ENCODE peak calls at places on chromosomes 1 and 21, in five cellular contexts. H, G, Z, C and J are unnamed samples.

GRCh38 chr21:32726742-32727477 is 903 bp downstream of the SYNJ1 start:
- DNase-seq in H (no peak), G (no peak), Z (peak), C (no peak), J (no peak)

GRCh38 chr1:20837554-20838192 is 50.6 kb upstream of the HP1BP3 start:
- DNase-seq in H (no peak), G (no peak), Z (no peak), C (no peak), J (no peak)

GRCh38 chr1:59596432-59596831 is 218.3 kb upstream of the HOOK1 start:
- DNase-seq in H (no peak), G (peak), Z (peak), C (peak), J (peak)

GRCh38 chr1:168607872-168608428 is 31.5 kb downstream of the XCL1 start:
- DNase-seq in H (no peak), G (no peak), Z (no peak), C (no peak), J (no peak)

GRCh38 chr1:15231714-15232201 is 15.3 kb upstream of the FHAD1 start:
- DNase-seq in H (peak), G (no peak), Z (no peak), C (no peak), J (no peak)

GRCh38 chr1:22388666-22389455 is 62.8 kb upstream of the ZBTB40 start:
- DNase-seq in H (no peak), G (peak), Z (no peak), C (no peak), J (no peak)

GRCh38 chr1:237672748-237673147 is 218.0 kb downstream of the ZP4 start:
- DNase-seq in H (no peak), G (no peak), Z (no peak), C (no peak), J (no peak)

GRCh38 chr21:25735895-25736597 is 1.3 kb downstream of the GABPA start:
- DNase-seq in H (no peak), G (no peak), Z (peak), C (no peak), J (no peak)

DNA sequence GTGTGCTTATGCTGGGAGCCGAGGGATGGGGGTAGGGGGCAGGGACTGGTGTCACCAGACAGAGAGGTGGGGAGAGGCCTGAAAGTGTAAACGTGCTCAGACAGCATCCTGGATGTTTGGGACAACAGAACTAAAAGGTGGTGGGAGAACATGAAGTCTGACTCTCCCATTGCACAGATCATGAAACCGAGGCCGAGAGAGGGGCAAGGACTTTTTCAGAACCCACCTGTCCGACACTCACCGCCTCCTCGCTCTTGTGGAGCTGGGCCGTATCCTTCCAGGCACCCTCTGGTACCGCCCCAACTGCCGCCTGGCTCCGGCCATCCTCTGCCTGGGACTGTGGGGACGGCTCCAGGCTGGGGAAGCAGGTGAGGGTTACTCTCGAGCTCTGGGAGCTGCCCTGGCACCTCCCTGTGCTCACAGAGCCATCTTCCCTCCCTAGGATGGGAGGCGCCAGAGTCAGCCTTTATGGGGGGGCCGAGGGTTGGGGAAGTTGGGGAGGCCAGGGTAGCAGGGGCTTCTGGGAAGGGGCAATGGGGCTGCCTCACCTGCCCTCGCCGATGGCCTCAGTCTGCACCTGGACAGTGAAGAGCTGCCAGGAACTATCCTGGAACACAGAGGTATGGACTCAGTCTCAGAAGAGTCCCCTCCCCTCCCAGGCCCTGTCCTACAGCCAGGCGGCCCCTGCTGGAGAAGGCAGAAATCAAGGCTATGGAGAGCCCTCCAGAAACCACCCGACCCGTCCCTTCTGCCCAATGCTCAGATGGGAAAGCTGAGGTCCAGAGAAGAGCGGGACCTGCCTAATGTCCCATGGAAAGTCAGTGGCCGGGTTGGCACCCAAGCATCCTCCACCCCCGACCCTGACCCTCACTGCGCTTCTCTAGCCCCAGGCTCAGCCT is 7.0 kb downstream of the ATP13A2 start:
- DNase-seq in H (no peak), G (no peak), Z (no peak), C (no peak), J (no peak)
- TF ChIP-seq CTCF in H (no peak), G (peak), Z (peak), C (no peak), J (no peak)

DNA sequence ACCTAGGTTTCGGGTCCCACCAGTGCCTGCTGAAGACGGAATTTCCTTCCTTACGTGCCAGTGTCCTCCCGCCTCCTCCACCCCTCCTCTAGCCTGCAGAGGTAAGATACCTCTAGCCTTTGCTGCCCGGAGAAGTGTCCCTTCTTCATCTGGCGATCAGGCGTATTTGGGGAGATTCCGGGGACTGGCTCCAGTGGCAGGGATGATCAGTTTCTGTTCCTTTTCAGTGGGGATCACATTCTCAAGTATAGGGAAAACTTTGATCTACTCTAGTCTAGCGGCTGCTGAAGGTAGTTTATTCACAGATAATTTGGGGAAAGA is 668 bp downstream of the CEP350 start:
- DNase-seq in H (no peak), G (no peak), Z (no peak), C (no peak), J (no peak)
- TF ChIP-seq CTCF in H (no peak), G (no peak), Z (no peak), C (peak), J (no peak)

DNA sequence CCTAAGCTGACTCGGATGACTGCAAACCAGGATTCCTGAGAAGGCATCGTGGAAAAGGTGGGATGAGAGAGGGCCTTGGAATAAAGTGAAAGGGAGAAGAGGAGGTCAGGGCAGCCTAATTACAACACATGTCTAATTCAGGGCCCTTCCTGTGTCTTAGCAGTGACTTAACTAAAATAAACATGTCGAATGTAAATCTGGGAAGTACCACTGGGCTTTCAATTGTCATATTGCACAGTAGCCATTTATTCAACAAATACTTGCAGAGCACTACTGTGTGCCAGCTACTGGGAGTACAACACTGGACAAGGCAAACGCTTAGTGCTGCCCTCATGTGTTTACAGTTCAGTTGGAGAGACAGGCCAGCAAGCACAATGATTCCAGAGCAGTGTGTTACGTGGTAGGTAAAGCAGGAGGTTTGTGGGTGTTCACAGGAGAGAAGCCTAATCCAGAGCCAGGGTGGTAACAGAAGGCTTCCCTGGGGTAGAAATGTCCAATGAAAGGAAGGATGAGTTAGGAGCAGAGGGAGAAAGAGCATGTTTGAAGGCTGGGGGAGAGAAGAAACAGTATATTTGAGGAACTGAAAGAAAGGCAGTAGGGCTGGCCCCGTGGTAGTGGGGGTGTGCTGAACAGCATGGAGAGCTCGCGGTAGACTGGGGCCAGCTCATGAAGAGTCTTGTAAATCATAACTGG is 38.0 kb upstream of the RASAL2 start:
- DNase-seq in H (no peak), G (no peak), Z (no peak), C (no peak), J (no peak)
- TF ChIP-seq CTCF in H (peak), G (no peak), Z (peak), C (no peak), J (no peak)

GRCh38 chr1:35175067-35176001 is 17.6 kb downstream of the SFPQ start:
- DNase-seq in H (no peak), G (no peak), Z (no peak), C (no peak), J (no peak)
- TF ChIP-seq CTCF in H (no peak), G (no peak), Z (no peak), C (no peak), J (no peak)

DNA sequence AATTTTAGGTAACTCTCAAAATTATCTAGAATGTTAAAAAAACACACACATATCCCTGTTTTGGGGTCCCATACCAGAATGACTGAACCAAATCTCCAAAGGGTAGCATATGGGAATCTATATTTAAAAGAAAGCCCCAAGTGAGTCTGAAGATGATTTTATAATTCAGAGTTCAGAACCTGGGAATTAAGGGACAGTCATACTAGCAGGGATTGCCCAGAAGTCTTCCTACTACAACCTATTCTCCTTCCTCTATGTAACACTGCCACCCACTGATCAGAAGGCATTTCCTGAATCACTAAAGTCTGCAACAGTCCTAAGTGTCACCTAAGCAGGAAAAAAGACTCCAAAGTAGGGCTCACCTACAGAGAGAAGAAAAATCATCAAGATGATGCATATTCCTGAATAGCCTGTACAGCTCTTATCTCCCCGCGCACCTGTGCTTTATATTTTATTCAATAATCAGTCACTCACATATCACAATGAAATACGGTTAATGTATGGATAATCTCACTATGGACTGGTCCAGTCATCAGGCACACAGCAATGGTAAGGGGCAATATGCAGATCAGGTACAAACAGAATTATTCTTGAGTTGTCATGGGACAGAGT is 4.9 kb downstream of the RGS1 start:
- DNase-seq in H (no peak), G (no peak), Z (peak), C (peak), J (peak)
- TF ChIP-seq CTCF in H (peak), G (peak), Z (peak), C (peak), J (peak)

DNA sequence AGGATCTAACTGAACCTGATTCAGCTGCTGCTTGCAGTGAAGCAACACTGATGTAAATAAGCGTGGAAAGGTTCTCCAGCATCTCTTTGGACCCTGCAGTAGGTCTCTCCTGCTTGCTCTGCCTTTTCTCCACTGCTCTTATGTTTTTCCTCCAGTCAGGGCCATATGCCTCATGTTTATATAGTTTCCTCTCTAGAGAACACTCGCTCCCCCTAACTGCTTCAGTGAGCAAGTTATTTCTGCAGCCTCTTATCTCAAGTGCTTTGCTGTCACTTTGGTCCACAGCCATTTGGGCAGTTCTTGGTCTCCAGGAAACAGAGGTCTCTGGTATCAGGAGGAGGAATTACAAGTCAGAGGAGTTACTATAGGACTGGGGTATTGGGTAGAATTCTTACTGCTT is 5.3 kb downstream of the PRUNE1 start:
- DNase-seq in H (no peak), G (no peak), Z (peak), C (peak), J (no peak)
- TF ChIP-seq CTCF in H (no peak), G (no peak), Z (no peak), C (peak), J (no peak)